ENCODE peak calls at places on chromosome 2, in nine cellular contexts. W is central memory CD4-positive, alpha-beta T cell; M is neural progenitor cell; J is retina; V is K562; G is progenitor cell of endocrine pancreas; O is NCI-H1105 treated with DMSO at 0.1 percent for 48 hours; L is breast epithelium; X is globus pallidus. E is an unnamed sample.

GRCh38 chr2:181553244-181553643 is 96.1 kb downstream of the ITGA4 start:
- DNase-seq in W (no peak), M (no peak), J (no peak), V (no peak), G (no peak), O (no peak), L (no peak), X (no peak), E (no peak)

GRCh38 chr2:86649119-86649947 is 25.7 kb upstream of the RNF103 start:
- DNase-seq in W (no peak), M (no peak), J (no peak), V (no peak), G (no peak), O (no peak), L (no peak), X (no peak), E (no peak)

GRCh38 chr2:8647462-8647857 is 34.4 kb upstream of the ID2 start:
- DNase-seq in W (no peak), M (no peak), J (no peak), V (no peak), G (no peak), O (no peak), L (no peak), X (no peak), E (no peak)

GRCh38 chr2:43399098-43399497 is 172.7 kb upstream of the ZFP36L2 start:
- DNase-seq in W (no peak), M (no peak), J (no peak), V (no peak), G (no peak), O (no peak), L (no peak), X (no peak), E (no peak)

GRCh38 chr2:38343212-38343611 is 33.9 kb downstream of the ATL2 start:
- DNase-seq in W (no peak), M (no peak), J (no peak), V (no peak), G (no peak), O (no peak), L (no peak), X (no peak), E (no peak)

GRCh38 chr2:72137498-72138010 is 10.1 kb downstream of the CYP26B1 start:
- DNase-seq in W (no peak), M (peak), J (peak), V (peak), G (peak), O (peak), L (no peak), X (no peak), E (no peak)

GRCh38 chr2:18119883-18120282 is 241.4 kb downstream of the KCNS3 start:
- DNase-seq in W (no peak), M (no peak), J (no peak), V (no peak), G (no peak), O (peak), L (no peak), X (no peak), E (no peak)

GRCh38 chr2:182606728-182607681 is 109.1 kb upstream of the DNAJC10 start:
- DNase-seq in W (no peak), M (no peak), J (no peak), V (no peak), G (no peak), O (no peak), L (no peak), X (no peak), E (no peak)

GRCh38 chr2:105746177-105747080 is 1.7 kb downstream of the NCK2 start:
- DNase-seq in W (peak), M (peak), J (no peak), V (peak), G (peak), O (peak), L (peak), X (no peak), E (peak)

GRCh38 chr2:200596774-200597173 is 11.0 kb downstream of the AOX1 start:
- DNase-seq in W (no peak), M (no peak), J (no peak), V (no peak), G (no peak), O (no peak), L (no peak), X (no peak), E (no peak)

GRCh38 chr2:42923632-42924425 is 131.4 kb upstream of the HAAO start:
- DNase-seq in W (no peak), M (no peak), J (no peak), V (peak), G (no peak), O (no peak), L (no peak), X (no peak), E (no peak)

GRCh38 chr2:175815537-175815936 is 186.5 kb downstream of the LNPK start:
- DNase-seq in W (no peak), M (no peak), J (no peak), V (no peak), G (no peak), O (no peak), L (no peak), X (no peak), E (no peak)

GRCh38 chr2:226052772-226053416 is 653.4 kb downstream of the NYAP2 start:
- DNase-seq in W (no peak), M (no peak), J (no peak), V (no peak), G (no peak), O (no peak), L (no peak), X (no peak), E (no peak)

GRCh38 chr2:108413731-108414130 is 35.3 kb upstream of the GCC2 start:
- DNase-seq in W (no peak), M (no peak), J (no peak), V (no peak), G (no peak), O (no peak), L (no peak), X (no peak), E (no peak)

E was measured in CD4-positive, CD25-positive, alpha-beta regulatory T cell.